ENCODE peak calls at places on chromosomes 7 and 10, in ten cellular contexts. L is prostate gland; V is T1000; I is stimulated activated CD4-positive, alpha-beta T cell treated with anti-CD3 and anti-CD28 coated beads, TNF-alpha, amount 100 ng/mL, for 4 hours; Y is T follicular helper cell; Z is A549; O is smooth muscle cell of the brain vasculature; J is non-pigmented ciliary epithelial cell; P is germinal center; R is progenitor cell of endocrine pancreas. F is an unnamed sample.

GRCh38 chr7:30197438-30197837 is 62.7 kb downstream of the MTURN start:
- DNase-seq in L (no peak), V (no peak), I (no peak), Y (no peak), Z (no peak), O (no peak), J (no peak), P (no peak), R (no peak), F (no peak)

GRCh38 chr10:118276203-118276602 is 65.9 kb downstream of the FAM204A start:
- DNase-seq in L (no peak), V (no peak), I (no peak), Y (no peak), Z (no peak), O (no peak), J (no peak), P (no peak), R (no peak), F (no peak)

GRCh38 chr7:132108553-132108952 is 467.7 kb downstream of the PLXNA4 start:
- DNase-seq in L (no peak), V (no peak), I (no peak), Y (no peak), Z (no peak), O (no peak), J (no peak), P (no peak), R (no peak), F (no peak)

GRCh38 chr7:130345106-130345505 is 490 bp downstream of the CPA5 start:
- DNase-seq in L (no peak), V (no peak), I (no peak), Y (no peak), Z (no peak), O (no peak), J (no peak), P (no peak), R (no peak), F (no peak)

GRCh38 chr10:91389636-91390512 is 20.3 kb upstream of the HECTD2 start:
- DNase-seq in L (peak; percentile 36), V (no peak), I (no peak), Y (no peak), Z (peak; percentile 64), O (peak; percentile 39), J (no peak), P (peak; percentile 33), R (no peak), F (peak; percentile 19)

GRCh38 chr7:111668711-111669110 is 106.4 kb upstream of the IMMP2L start:
- DNase-seq in L (no peak), V (no peak), I (no peak), Y (no peak), Z (no peak), O (no peak), J (no peak), P (no peak), R (no peak), F (no peak)

GRCh38 chr7:152081088-152081487 is 55.6 kb downstream of the GALNT11 start:
- DNase-seq in L (no peak), V (no peak), I (no peak), Y (no peak), Z (peak; percentile 38), O (no peak), J (no peak), P (no peak), R (no peak), F (no peak)

GRCh38 chr7:84228526-84228925 is 33.9 kb upstream of the SEMA3A start:
- DNase-seq in L (no peak), V (no peak), I (no peak), Y (no peak), Z (no peak), O (no peak), J (no peak), P (no peak), R (no peak), F (no peak)

GRCh38 chr10:1774796-1775195 is 37.5 kb upstream of the ADARB2 start:
- DNase-seq in L (no peak), V (no peak), I (no peak), Y (no peak), Z (no peak), O (no peak), J (no peak), P (no peak), R (no peak), F (no peak)

F was measured in HS-27A.